ENCODE peak calls at places on chromosome 9, in six cellular contexts. N is mesothelial cell of epicardium; J is stimulated activated CD4-positive, alpha-beta T cell treated with anti-CD3 and anti-CD28 coated beads, Interleukin-4, amount 100 ng/mL, for 4 hours; I is iris pigment epithelial cell; P is glutamatergic neuron; V is Ammon's horn. M is an unnamed sample.

GRCh38 chr9:21996438-21996837 is 1.8 kb downstream of the CDKN2B-AS1 start:
- DNase-seq in V (no peak), I (no peak), N (no peak), J (no peak), P (no peak), M (no peak)

GRCh38 chr9:135130266-135130976 is 43.0 kb downstream of the OLFM1 start:
- DNase-seq in J (no peak), V (no peak), I (no peak), N (no peak), P (no peak), M (peak; percentile 2)

GRCh38 chr9:2260401-2261306 is 245.5 kb downstream of the SMARCA2 start:
- DNase-seq in P (peak; percentile 19), V (peak; percentile 53), I (peak; percentile 55), J (no peak), N (no peak), M (peak; percentile 89)

GRCh38 chr9:70411141-70411929 is 3.1 kb downstream of the KLF9 start:
- DNase-seq in V (peak; percentile 75), I (peak; percentile 71), N (no peak), P (no peak), J (peak; percentile 63), M (peak; percentile 58)

GRCh38 chr9:79469164-79469563 is 102.6 kb upstream of the TLE4 start:
- DNase-seq in P (no peak), N (no peak), V (no peak), I (no peak), J (no peak), M (no peak)

GRCh38 chr9:125074976-125075375 is 68.4 kb downstream of the SCAI start:
- DNase-seq in P (no peak), V (peak; percentile 20), J (no peak), N (no peak), I (peak; percentile 73), M (no peak)

GRCh38 chr9:16825971-16826370 is 44.5 kb downstream of the BNC2 start:
- DNase-seq in J (no peak), I (peak; percentile 94), N (no peak), P (no peak), V (no peak), M (no peak)

GRCh38 chr9:31137151-31137849 is 1247.1 kb upstream of the ACO1 start:
- DNase-seq in N (no peak), P (no peak), I (peak; percentile 79), J (no peak), V (no peak), M (peak; percentile 94)

GRCh38 chr9:87206064-87206661 is 258.9 kb upstream of the GAS1 start:
- DNase-seq in I (peak; percentile 91), J (no peak), N (no peak), V (no peak), P (no peak), M (peak; percentile 11)